ENCODE peak calls at places on chromosomes 13 and 19, in seven cellular contexts. C is dermis microvascular lymphatic vessel endothelial cell; B is stimulated activated CD4-positive, alpha-beta T cell treated with anti-CD3 and anti-CD28 coated beads, TNF-alpha, amount 100 ng/mL, for 1 hour; R is activated gamma-delta T cell treated with anti-CD3 and anti-CD28 coated beads, Interleukin-2, amount 50 U/mL, for 16 hours; F is activated T-cell treated with anti-CD3 and anti-CD28 coated beads for 48 hours; O is KBM-7; D is T-helper 17 cell. S is an unnamed sample.

GRCh38 chr13:44755872-44756271 is 179.7 kb upstream of the TSC22D1 start:
- DNase-seq in B (no peak), C (no peak), D (no peak), O (no peak), F (no peak), R (no peak), S (no peak)

GRCh38 chr13:49690990-49691886 is at the start of gene EBPL:
- DNase-seq in O (peak), R (peak), C (peak), D (peak), B (peak), F (peak), S (peak)

GRCh38 chr19:49555600-49556411 is 24.6 kb downstream of the NOSIP start:
- DNase-seq in R (peak), B (no peak), F (peak), C (no peak), O (no peak), D (peak), S (peak)

GRCh38 chr19:45275370-45275971 is 24.4 kb downstream of the MARK4 start:
- DNase-seq in D (no peak), B (no peak), R (no peak), F (no peak), C (no peak), O (no peak), S (peak)

GRCh38 chr19:5484398-5485285 is 29.4 kb downstream of the ZNRF4 start:
- DNase-seq in C (no peak), R (no peak), O (no peak), B (no peak), F (no peak), D (no peak), S (no peak)

GRCh38 chr13:70189981-70190380 is 81.7 kb upstream of the KLHL1 start:
- DNase-seq in B (no peak), O (no peak), D (no peak), F (no peak), C (no peak), R (no peak), S (no peak)

GRCh38 chr19:46718157-46718933 is 1.4 kb upstream of the PRKD2 start:
- DNase-seq in B (peak), O (peak), R (peak), F (peak), D (peak), C (no peak), S (no peak)

GRCh38 chr19:16591803-16592556 is 19.8 kb upstream of the SLC35E1 start:
- DNase-seq in C (no peak), F (no peak), R (no peak), D (no peak), O (no peak), B (no peak), S (no peak)

GRCh38 chr13:44904982-44905381 is 84.3 kb downstream of the NUFIP1 start:
- DNase-seq in O (no peak), D (no peak), F (no peak), B (no peak), R (no peak), C (no peak), S (no peak)

GRCh38 chr13:50419896-50420295 is 404.7 kb downstream of the KCNRG start:
- DNase-seq in O (no peak), F (no peak), R (no peak), D (no peak), C (no peak), B (no peak), S (no peak)

GRCh38 chr19:50167314-50167721 is 4.2 kb upstream of the IZUMO2 start:
- DNase-seq in C (peak), B (no peak), R (no peak), F (no peak), O (no peak), D (no peak), S (no peak)

S was measured in NCI-H187.